ENCODE peak calls at places on chromosome 3, in six cellular contexts. One of them, this sample, is unnamed.

GRCh38 chr3:68876112-68876713 is 56.1 kb downstream of the TAFA4 start:
- DNase-seq in AML-193: peak; percentile 67
- DNase-seq in central memory CD4-positive, alpha-beta T cell: peak; percentile 48
- DNase-seq in stimulated activated CD8-positive, alpha-beta memory T cell treated with anti-CD3 and anti-CD28 coated beads, Interleukin-4, amount 100 ng/mL, for 4 hours: no peak
- DNase-seq in globus pallidus: peak; percentile 61
- DNase-seq in T-helper 2 cell: peak; percentile 12
- DNase-seq in this sample: peak; percentile 77

GRCh38 chr3:152910211-152910610 is 75.3 kb downstream of the P2RY1 start:
- DNase-seq in stimulated activated CD8-positive, alpha-beta memory T cell treated with anti-CD3 and anti-CD28 coated beads, Interleukin-4, amount 100 ng/mL, for 4 hours: no peak
- DNase-seq in AML-193: no peak
- DNase-seq in central memory CD4-positive, alpha-beta T cell: no peak
- DNase-seq in globus pallidus: no peak
- DNase-seq in T-helper 2 cell: no peak
- DNase-seq in this sample: no peak

GRCh38 chr3:127288921-127289645 is 1.2 kb upstream of the PRR20G start:
- DNase-seq in central memory CD4-positive, alpha-beta T cell: no peak
- DNase-seq in globus pallidus: no peak
- DNase-seq in T-helper 2 cell: no peak
- DNase-seq in stimulated activated CD8-positive, alpha-beta memory T cell treated with anti-CD3 and anti-CD28 coated beads, Interleukin-4, amount 100 ng/mL, for 4 hours: no peak
- DNase-seq in AML-193: no peak
- DNase-seq in this sample: no peak

GRCh38 chr3:65436580-65436979 is 602.1 kb downstream of the MAGI1 start:
- DNase-seq in AML-193: peak; percentile 27
- DNase-seq in central memory CD4-positive, alpha-beta T cell: no peak
- DNase-seq in T-helper 2 cell: no peak
- DNase-seq in stimulated activated CD8-positive, alpha-beta memory T cell treated with anti-CD3 and anti-CD28 coated beads, Interleukin-4, amount 100 ng/mL, for 4 hours: no peak
- DNase-seq in globus pallidus: peak; percentile 53
- DNase-seq in this sample: peak; percentile 56

GRCh38 chr3:82938821-82939328 is 1177.4 kb upstream of the GBE1 start:
- DNase-seq in central memory CD4-positive, alpha-beta T cell: no peak
- DNase-seq in globus pallidus: no peak
- DNase-seq in stimulated activated CD8-positive, alpha-beta memory T cell treated with anti-CD3 and anti-CD28 coated beads, Interleukin-4, amount 100 ng/mL, for 4 hours: no peak
- DNase-seq in AML-193: no peak
- DNase-seq in T-helper 2 cell: no peak
- DNase-seq in this sample: no peak

GRCh38 chr3:97971679-97972567 is at the start of gene RIOX2:
- DNase-seq in central memory CD4-positive, alpha-beta T cell: peak; percentile 75
- DNase-seq in globus pallidus: peak; percentile 71
- DNase-seq in AML-193: no peak
- DNase-seq in T-helper 2 cell: peak; percentile 60
- DNase-seq in stimulated activated CD8-positive, alpha-beta memory T cell treated with anti-CD3 and anti-CD28 coated beads, Interleukin-4, amount 100 ng/mL, for 4 hours: peak; percentile 57
- DNase-seq in this sample: peak; percentile 58

GRCh38 chr3:60552581-60552980 is 698.7 kb downstream of the FHIT start:
- DNase-seq in T-helper 2 cell: no peak
- DNase-seq in stimulated activated CD8-positive, alpha-beta memory T cell treated with anti-CD3 and anti-CD28 coated beads, Interleukin-4, amount 100 ng/mL, for 4 hours: no peak
- DNase-seq in globus pallidus: no peak
- DNase-seq in AML-193: no peak
- DNase-seq in central memory CD4-positive, alpha-beta T cell: no peak
- DNase-seq in this sample: no peak

GRCh38 chr3:123388050-123388449 is 60.8 kb downstream of the ADCY5 start:
- DNase-seq in central memory CD4-positive, alpha-beta T cell: no peak
- DNase-seq in globus pallidus: no peak
- DNase-seq in stimulated activated CD8-positive, alpha-beta memory T cell treated with anti-CD3 and anti-CD28 coated beads, Interleukin-4, amount 100 ng/mL, for 4 hours: no peak
- DNase-seq in T-helper 2 cell: no peak
- DNase-seq in AML-193: no peak
- DNase-seq in this sample: no peak

GRCh38 chr3:64148955-64149653 is 76.2 kb downstream of the PRICKLE2 start:
- DNase-seq in stimulated activated CD8-positive, alpha-beta memory T cell treated with anti-CD3 and anti-CD28 coated beads, Interleukin-4, amount 100 ng/mL, for 4 hours: no peak
- DNase-seq in T-helper 2 cell: no peak
- DNase-seq in central memory CD4-positive, alpha-beta T cell: no peak
- DNase-seq in AML-193: no peak
- DNase-seq in globus pallidus: no peak
- DNase-seq in this sample: no peak

GRCh38 chr3:37999836-38000235 is 9.2 kb downstream of the VILL start:
- DNase-seq in central memory CD4-positive, alpha-beta T cell: no peak
- DNase-seq in globus pallidus: no peak
- DNase-seq in stimulated activated CD8-positive, alpha-beta memory T cell treated with anti-CD3 and anti-CD28 coated beads, Interleukin-4, amount 100 ng/mL, for 4 hours: no peak
- DNase-seq in AML-193: no peak
- DNase-seq in T-helper 2 cell: no peak
- DNase-seq in this sample: no peak

GRCh38 chr3:105987809-105988208 is 119.0 kb upstream of the CBLB start:
- DNase-seq in stimulated activated CD8-positive, alpha-beta memory T cell treated with anti-CD3 and anti-CD28 coated beads, Interleukin-4, amount 100 ng/mL, for 4 hours: no peak
- DNase-seq in globus pallidus: no peak
- DNase-seq in AML-193: no peak
- DNase-seq in T-helper 2 cell: no peak
- DNase-seq in central memory CD4-positive, alpha-beta T cell: no peak
- DNase-seq in this sample: no peak

GRCh38 chr3:45437388-45437787 is 49.0 kb downstream of the LARS2 start:
- DNase-seq in central memory CD4-positive, alpha-beta T cell: no peak
- DNase-seq in stimulated activated CD8-positive, alpha-beta memory T cell treated with anti-CD3 and anti-CD28 coated beads, Interleukin-4, amount 100 ng/mL, for 4 hours: no peak
- DNase-seq in T-helper 2 cell: no peak
- DNase-seq in AML-193: peak; percentile 10
- DNase-seq in globus pallidus: no peak
- DNase-seq in this sample: peak; percentile 13

GRCh38 chr3:134799393-134799792 is 4.3 kb downstream of the EPHB1 start:
- DNase-seq in globus pallidus: no peak
- DNase-seq in T-helper 2 cell: no peak
- DNase-seq in AML-193: no peak
- DNase-seq in stimulated activated CD8-positive, alpha-beta memory T cell treated with anti-CD3 and anti-CD28 coated beads, Interleukin-4, amount 100 ng/mL, for 4 hours: no peak
- DNase-seq in central memory CD4-positive, alpha-beta T cell: no peak
- DNase-seq in this sample: peak; percentile 23

GRCh38 chr3:51389423-51390183 is 1.5 kb upstream of the RBM15B start:
- DNase-seq in AML-193: peak; percentile 66
- DNase-seq in globus pallidus: peak; percentile 63
- DNase-seq in T-helper 2 cell: peak; percentile 31
- DNase-seq in central memory CD4-positive, alpha-beta T cell: peak; percentile 51
- DNase-seq in stimulated activated CD8-positive, alpha-beta memory T cell treated with anti-CD3 and anti-CD28 coated beads, Interleukin-4, amount 100 ng/mL, for 4 hours: peak; percentile 21
- DNase-seq in this sample: peak; percentile 53

GRCh38 chr3:35523838-35524237 is 115.5 kb upstream of the ARPP21 start:
- DNase-seq in stimulated activated CD8-positive, alpha-beta memory T cell treated with anti-CD3 and anti-CD28 coated beads, Interleukin-4, amount 100 ng/mL, for 4 hours: no peak
- DNase-seq in central memory CD4-positive, alpha-beta T cell: no peak
- DNase-seq in AML-193: no peak
- DNase-seq in T-helper 2 cell: no peak
- DNase-seq in globus pallidus: no peak
- DNase-seq in this sample: no peak

This sample was measured in pons.